ENCODE peak calls at places on chromosomes 3 and 15, in five cellular contexts. One of them, this sample, is unnamed.

GRCh38 chr3:172034786-172035685 is 4.3 kb upstream of the FNDC3B start:
- DNase-seq in K562: peak
- DNase-seq in A549: peak
- DNase-seq in endothelial cell of umbilical vein: no peak
- DNase-seq in H1: no peak
- DNase-seq in this sample: peak

GRCh38 chr15:56445746-56446145 is 19.2 kb downstream of the MNS1 start:
- DNase-seq in K562: no peak
- DNase-seq in A549: no peak
- DNase-seq in endothelial cell of umbilical vein: no peak
- DNase-seq in H1: no peak
- DNase-seq in this sample: no peak

GRCh38 chr3:127074900-127075360 is 92.0 kb downstream of the PLXNA1 start:
- DNase-seq in K562: no peak
- DNase-seq in A549: no peak
- DNase-seq in endothelial cell of umbilical vein: no peak
- DNase-seq in H1: no peak
- DNase-seq in this sample: peak

GRCh38 chr3:155647988-155648591 is 96.8 kb downstream of the PLCH1 start:
- DNase-seq in K562: no peak
- DNase-seq in A549: no peak
- DNase-seq in endothelial cell of umbilical vein: no peak
- DNase-seq in H1: no peak
- DNase-seq in this sample: no peak

GRCh38 chr3:32577621-32578556 is 7.2 kb upstream of the DYNC1LI1 start:
- DNase-seq in K562: no peak
- DNase-seq in A549: no peak
- DNase-seq in endothelial cell of umbilical vein: no peak
- DNase-seq in H1: no peak
- DNase-seq in this sample: peak

GRCh38 chr15:77720617-77721016 is 87.9 kb upstream of the LINGO1 start:
- DNase-seq in K562: no peak
- DNase-seq in A549: no peak
- DNase-seq in endothelial cell of umbilical vein: no peak
- DNase-seq in H1: no peak
- DNase-seq in this sample: no peak

GRCh38 chr15:66661432-66662096 is 40.5 kb upstream of the SMAD6 start:
- DNase-seq in K562: peak
- DNase-seq in A549: no peak
- DNase-seq in endothelial cell of umbilical vein: peak
- DNase-seq in H1: no peak
- DNase-seq in this sample: no peak

GRCh38 chr15:39499151-39499550 is 81.7 kb upstream of the THBS1 start:
- DNase-seq in K562: no peak
- DNase-seq in A549: no peak
- DNase-seq in endothelial cell of umbilical vein: no peak
- DNase-seq in H1: no peak
- DNase-seq in this sample: no peak

GRCh38 chr3:21795152-21795837 is 44.3 kb upstream of the ZNF385D start:
- DNase-seq in K562: no peak
- DNase-seq in A549: no peak
- DNase-seq in endothelial cell of umbilical vein: no peak
- DNase-seq in H1: no peak
- DNase-seq in this sample: no peak

GRCh38 chr3:52055537-52056351 is 627 bp downstream of the DUSP7 start:
- DNase-seq in K562: peak
- DNase-seq in A549: peak
- DNase-seq in endothelial cell of umbilical vein: peak
- DNase-seq in H1: no peak
- DNase-seq in this sample: peak

GRCh38 chr3:70916375-70917055 is 604.1 kb upstream of the MDFIC2 start:
- DNase-seq in K562: peak
- DNase-seq in A549: no peak
- DNase-seq in endothelial cell of umbilical vein: peak
- DNase-seq in H1: no peak
- DNase-seq in this sample: peak

GRCh38 chr15:84653910-84654688 is at the start of gene WDR73:
- DNase-seq in K562: peak
- DNase-seq in A549: peak
- DNase-seq in endothelial cell of umbilical vein: peak
- DNase-seq in H1: peak
- DNase-seq in this sample: peak
- TF ChIP-seq POLR2A in K562: peak
- TF ChIP-seq POLR2A in A549: peak
- TF ChIP-seq POLR2A in endothelial cell of umbilical vein: peak
- TF ChIP-seq POLR2A in H1: peak
- TF ChIP-seq POLR2A in this sample: peak

GRCh38 chr3:46112296-46112695 is 85.0 kb upstream of the XCR1 start:
- DNase-seq in K562: no peak
- DNase-seq in A549: no peak
- DNase-seq in endothelial cell of umbilical vein: no peak
- DNase-seq in H1: no peak
- DNase-seq in this sample: no peak

GRCh38 chr3:46110701-46111493 is 83.6 kb upstream of the XCR1 start:
- DNase-seq in K562: no peak
- DNase-seq in A549: peak
- DNase-seq in endothelial cell of umbilical vein: no peak
- DNase-seq in H1: no peak
- DNase-seq in this sample: peak

GRCh38 chr3:46112984-46113383 is 85.7 kb upstream of the XCR1 start:
- DNase-seq in K562: no peak
- DNase-seq in A549: no peak
- DNase-seq in endothelial cell of umbilical vein: no peak
- DNase-seq in H1: no peak
- DNase-seq in this sample: no peak

GRCh38 chr3:46113608-46114007 is 86.3 kb upstream of the XCR1 start:
- DNase-seq in K562: no peak
- DNase-seq in A549: no peak
- DNase-seq in endothelial cell of umbilical vein: no peak
- DNase-seq in H1: no peak
- DNase-seq in this sample: no peak

DNA sequence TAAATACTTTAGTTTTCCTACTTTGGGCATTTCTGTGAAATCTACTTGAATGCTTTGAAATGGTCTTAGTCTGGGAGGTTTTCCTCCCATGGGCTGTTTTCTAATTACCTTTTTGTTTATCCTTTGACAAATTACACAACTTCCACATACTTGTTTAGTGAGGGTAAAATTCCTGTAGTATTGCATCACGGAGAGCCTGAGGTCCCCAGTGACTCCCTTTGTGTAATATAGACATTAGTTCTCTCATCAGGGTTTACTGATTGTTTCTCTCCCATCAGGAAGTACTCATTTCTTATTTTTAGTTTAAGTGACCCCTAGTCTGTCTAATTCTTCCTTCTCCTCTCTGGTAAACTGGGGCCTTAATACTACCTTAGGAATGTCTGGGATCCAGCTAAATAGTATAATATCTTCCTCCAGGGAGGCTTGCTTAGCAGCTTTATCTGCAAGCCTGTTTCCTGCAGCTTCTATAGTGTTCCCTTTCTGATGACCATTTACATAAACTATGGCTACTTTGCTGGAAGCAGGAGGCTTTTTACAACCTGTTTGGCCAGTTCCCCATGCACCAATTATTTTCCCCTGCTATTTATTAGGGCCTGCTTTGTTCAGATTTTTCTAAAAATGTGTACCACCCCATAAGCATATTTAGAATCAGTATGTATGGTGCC is 87.2 kb upstream of the XCR1 start:
- DNase-seq in K562: no peak
- DNase-seq in A549: peak
- DNase-seq in endothelial cell of umbilical vein: no peak
- DNase-seq in H1: no peak
- DNase-seq in this sample: peak
- TF ChIP-seq MAX in K562: no peak
- TF ChIP-seq MAX in A549: no peak
- TF ChIP-seq MAX in endothelial cell of umbilical vein: no peak
- TF ChIP-seq MAX in H1: no peak
- TF ChIP-seq MAX in this sample: no peak

GRCh38 chr3:133573629-133574194 is at the start of gene CDV3:
- DNase-seq in K562: peak
- DNase-seq in A549: no peak
- DNase-seq in endothelial cell of umbilical vein: no peak
- DNase-seq in H1: no peak
- DNase-seq in this sample: no peak
- TF ChIP-seq POLR2A in K562: no peak
- TF ChIP-seq POLR2A in A549: peak
- TF ChIP-seq POLR2A in endothelial cell of umbilical vein: peak
- TF ChIP-seq POLR2A in H1: no peak
- TF ChIP-seq POLR2A in this sample: peak

GRCh38 chr3:9951962-9952805 is at the start of gene PRRT3:
- DNase-seq in K562: peak
- DNase-seq in A549: peak
- DNase-seq in endothelial cell of umbilical vein: no peak
- DNase-seq in H1: no peak
- DNase-seq in this sample: peak
- TF ChIP-seq MAX in K562: peak
- TF ChIP-seq MAX in A549: peak
- TF ChIP-seq MAX in endothelial cell of umbilical vein: no peak
- TF ChIP-seq MAX in H1: peak
- TF ChIP-seq MAX in this sample: no peak

GRCh38 chr3:37243811-37244748 is 69.7 kb upstream of the LRRFIP2 start:
- DNase-seq in K562: peak
- DNase-seq in A549: peak
- DNase-seq in endothelial cell of umbilical vein: peak
- DNase-seq in H1: no peak
- DNase-seq in this sample: peak
- TF ChIP-seq POLR2A in K562: no peak
- TF ChIP-seq POLR2A in A549: no peak
- TF ChIP-seq POLR2A in endothelial cell of umbilical vein: no peak
- TF ChIP-seq POLR2A in H1: no peak
- TF ChIP-seq POLR2A in this sample: no peak

DNA sequence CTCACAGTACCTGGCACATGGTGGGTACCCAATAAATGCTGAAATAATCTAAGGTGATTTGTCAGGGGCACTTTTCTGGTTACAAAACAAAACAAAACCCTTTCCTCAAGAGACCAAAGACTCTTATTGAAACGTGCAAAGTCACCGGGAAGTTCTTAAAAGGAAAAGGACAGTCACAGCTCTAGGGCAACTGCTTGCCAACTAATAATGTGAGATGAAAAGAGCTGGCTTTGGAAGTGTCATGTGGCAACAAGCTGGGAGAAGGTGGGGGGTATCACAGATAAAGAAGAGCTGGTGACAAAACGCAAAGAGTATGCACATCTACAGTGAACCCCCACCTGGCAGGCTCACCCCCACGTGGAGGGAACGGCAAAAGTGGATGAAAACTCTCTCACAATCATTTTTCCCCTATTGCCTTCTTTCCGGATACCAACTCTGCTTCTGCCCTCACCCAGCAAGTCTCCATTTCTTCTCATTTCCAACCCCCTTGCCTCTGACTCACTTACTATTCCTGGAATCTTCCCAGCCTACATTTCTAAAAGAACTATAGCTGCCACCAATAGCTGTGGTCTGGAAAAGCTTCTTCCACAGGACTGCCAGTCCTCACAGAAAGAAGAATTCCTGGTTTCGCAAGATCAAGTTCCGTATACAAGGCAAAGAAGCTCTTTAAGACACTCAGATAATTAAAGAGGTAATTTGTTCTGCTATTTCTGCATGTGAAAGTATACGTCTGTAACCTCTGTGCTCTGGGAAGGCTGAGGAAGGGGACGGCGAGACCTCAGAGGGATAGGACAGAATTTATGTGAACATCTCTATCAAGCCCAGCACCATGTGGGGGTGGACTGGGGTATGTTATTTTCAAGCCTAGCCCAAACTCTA is 21.8 kb upstream of the ANPEP start:
- DNase-seq in K562: no peak
- DNase-seq in A549: no peak
- DNase-seq in endothelial cell of umbilical vein: no peak
- DNase-seq in H1: no peak
- DNase-seq in this sample: no peak
- TF ChIP-seq MAX in K562: no peak
- TF ChIP-seq MAX in A549: no peak
- TF ChIP-seq MAX in endothelial cell of umbilical vein: no peak
- TF ChIP-seq MAX in H1: no peak
- TF ChIP-seq MAX in this sample: no peak

GRCh38 chr3:72447059-72447946 is 400.9 kb downstream of the SHQ1 start:
- DNase-seq in K562: peak
- DNase-seq in A549: peak
- DNase-seq in endothelial cell of umbilical vein: peak
- DNase-seq in H1: peak
- DNase-seq in this sample: peak
- TF ChIP-seq POLR2A in K562: peak
- TF ChIP-seq POLR2A in A549: peak
- TF ChIP-seq POLR2A in endothelial cell of umbilical vein: no peak
- TF ChIP-seq POLR2A in H1: peak
- TF ChIP-seq POLR2A in this sample: peak

GRCh38 chr3:119580148-119580760 is 962 bp downstream of the ADPRH start:
- DNase-seq in K562: no peak
- DNase-seq in A549: no peak
- DNase-seq in endothelial cell of umbilical vein: no peak
- DNase-seq in H1: no peak
- DNase-seq in this sample: peak
- TF ChIP-seq MAX in K562: no peak
- TF ChIP-seq MAX in A549: no peak
- TF ChIP-seq MAX in endothelial cell of umbilical vein: no peak
- TF ChIP-seq MAX in H1: no peak
- TF ChIP-seq MAX in this sample: no peak

GRCh38 chr3:36993326-36994283 is at the start of gene MLH1:
- DNase-seq in K562: peak
- DNase-seq in A549: peak
- DNase-seq in endothelial cell of umbilical vein: peak
- DNase-seq in H1: peak
- DNase-seq in this sample: peak
- TF ChIP-seq POLR2A in K562: peak
- TF ChIP-seq POLR2A in A549: peak
- TF ChIP-seq POLR2A in endothelial cell of umbilical vein: peak
- TF ChIP-seq POLR2A in H1: peak
- TF ChIP-seq POLR2A in this sample: peak

GRCh38 chr15:38059665-38060064 is 125.2 kb downstream of the TMCO5A start:
- DNase-seq in K562: no peak
- DNase-seq in A549: no peak
- DNase-seq in endothelial cell of umbilical vein: no peak
- DNase-seq in H1: no peak
- DNase-seq in this sample: no peak
- TF ChIP-seq MAX in K562: no peak
- TF ChIP-seq MAX in A549: no peak
- TF ChIP-seq MAX in endothelial cell of umbilical vein: no peak
- TF ChIP-seq MAX in H1: no peak
- TF ChIP-seq MAX in this sample: no peak

This sample was measured in NB4.